ENCODE peak calls at places on chromosomes 13 and 19, in ten cellular contexts. A is fibroblast of lung; I is tibial nerve; B is thoracic aorta; Z is uterus; X is heart right ventricle; V is CD8-positive, alpha-beta T cell; N is psoas muscle; O is breast epithelium; U is Peyer's patch. H is an unnamed sample.

GRCh38 chr19:8135946-8136618 is 13.3 kb downstream of the FBN3 start:
- DNase-seq in I (no peak), Z (no peak), N (no peak), V (no peak), U (no peak), O (no peak), X (no peak), B (no peak), A (no peak), H (no peak)

GRCh38 chr19:44718441-44719261 is 19.7 kb downstream of the CEACAM16 start:
- DNase-seq in N (peak; percentile 70), X (peak; percentile 89), V (no peak), A (peak; percentile 70), I (peak; percentile 45), Z (peak; percentile 78), O (peak; percentile 85), U (no peak), B (peak; percentile 36), H (peak; percentile 90)

GRCh38 chr19:18406749-18407148 is 9.3 kb upstream of the LRRC25 start:
- DNase-seq in Z (no peak), B (no peak), I (no peak), X (no peak), U (no peak), A (no peak), N (no peak), V (no peak), O (no peak), H (no peak)

GRCh38 chr13:43804461-43805070 is 17.8 kb upstream of the ENOX1 start:
- DNase-seq in A (peak; percentile 86), V (peak; percentile 22), N (no peak), Z (no peak), U (no peak), B (no peak), O (no peak), X (peak; percentile 47), I (peak; percentile 81), H (no peak)

GRCh38 chr13:98222816-98223215 is 45.7 kb upstream of the RNF113B start:
- DNase-seq in I (no peak), V (no peak), X (no peak), B (no peak), U (no peak), O (no peak), Z (no peak), A (no peak), N (no peak), H (no peak)

GRCh38 chr19:43526884-43527859 is at the start of gene ETHE1:
- DNase-seq in X (peak; percentile 85), U (peak; percentile 85), Z (peak; percentile 76), O (peak; percentile 73), I (peak; percentile 70), A (peak; percentile 50), B (peak; percentile 37), N (peak; percentile 87), V (peak; percentile 71), H (peak; percentile 77)

GRCh38 chr13:22801402-22802003 is 379.3 kb upstream of the SGCG start:
- DNase-seq in Z (no peak), I (no peak), U (no peak), V (no peak), N (no peak), O (no peak), X (no peak), B (no peak), A (peak; percentile 53), H (no peak)

GRCh38 chr19:14265285-14266036 is 59.5 kb upstream of the ADGRL1 start:
- DNase-seq in U (no peak), I (no peak), N (no peak), A (no peak), V (no peak), Z (no peak), O (no peak), B (no peak), X (no peak), H (no peak)

GRCh38 chr13:44629465-44630183 is 53.5 kb upstream of the TSC22D1 start:
- DNase-seq in U (no peak), X (no peak), O (no peak), I (no peak), B (no peak), A (peak; percentile 72), N (no peak), Z (no peak), V (no peak), H (no peak)

GRCh38 chr13:20360041-20360491 is 127.9 kb upstream of the GJB6 start:
- DNase-seq in O (no peak), A (peak; percentile 62), Z (no peak), U (no peak), N (no peak), B (no peak), I (no peak), V (no peak), X (no peak), H (no peak)

GRCh38 chr13:44212633-44213387 is 160.8 kb upstream of the SERP2 start:
- DNase-seq in Z (no peak), X (no peak), V (no peak), N (peak; percentile 43), O (no peak), U (no peak), B (no peak), I (no peak), A (peak; percentile 81), H (no peak)

GRCh38 chr13:23696610-23697009 is 126.4 kb downstream of the TNFRSF19 start:
- DNase-seq in I (no peak), O (no peak), A (no peak), B (no peak), V (no peak), U (no peak), Z (no peak), X (no peak), N (no peak), H (no peak)

GRCh38 chr19:2266183-2266993 is 10.2 kb upstream of the JSRP1 start:
- DNase-seq in U (peak; percentile 91), I (peak; percentile 80), X (peak; percentile 88), Z (peak; percentile 78), O (peak; percentile 84), V (no peak), A (peak; percentile 68), N (peak; percentile 86), B (peak; percentile 60), H (peak; percentile 89)

GRCh38 chr19:41753159-41753558 is 2.2 kb upstream of the CEACAM6 start:
- DNase-seq in A (peak; percentile 3), X (no peak), B (no peak), I (peak; percentile 7), N (peak; percentile 29), Z (no peak), U (peak; percentile 58), O (peak; percentile 74), V (peak; percentile 84), H (peak; percentile 68)

DNA sequence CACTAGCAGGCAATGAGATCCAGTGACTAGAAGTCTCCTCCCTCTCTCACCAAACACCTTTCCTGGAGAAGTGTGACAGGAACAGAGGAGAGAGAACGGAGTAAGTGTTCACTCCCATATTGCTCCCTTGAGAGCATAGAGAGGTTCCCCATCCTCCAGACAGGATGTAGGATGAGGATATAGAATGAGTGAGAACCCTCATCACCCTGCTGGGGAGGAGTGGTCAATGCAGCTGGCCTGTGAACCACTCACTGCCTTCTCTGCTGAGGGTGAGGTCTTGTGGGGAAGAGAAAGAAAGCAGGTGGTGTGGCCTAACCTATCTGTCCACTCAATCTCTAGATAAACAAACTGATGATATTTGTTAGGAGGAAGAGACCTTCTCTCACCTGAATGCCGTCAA is 386.6 kb downstream of the PCDH20 start:
- DNase-seq in X (no peak), O (no peak), Z (no peak), A (no peak), I (no peak), U (no peak), N (no peak), B (no peak), V (no peak), H (no peak)
- TF ChIP-seq CTCF in X (no peak), O (no peak), Z (no peak), A (no peak), I (no peak), U (no peak), N (no peak), B (no peak), V (no peak), H (no peak)

GRCh38 chr13:46641274-46642081 is 88.5 kb downstream of the LRCH1 start:
- DNase-seq in Z (peak; percentile 46), X (peak; percentile 68), A (no peak), I (no peak), N (no peak), V (no peak), B (no peak), O (no peak), U (no peak), H (no peak)

GRCh38 chr13:46642254-46642653 is 89.3 kb downstream of the LRCH1 start:
- DNase-seq in Z (no peak), X (no peak), B (no peak), V (no peak), A (no peak), I (no peak), N (no peak), U (no peak), O (no peak), H (no peak)

GRCh38 chr13:46639033-46639981 is 86.3 kb downstream of the LRCH1 start:
- DNase-seq in V (no peak), N (no peak), U (no peak), Z (no peak), X (no peak), B (no peak), I (no peak), A (no peak), O (no peak), H (no peak)

GRCh38 chr13:46643165-46643777 is 90.3 kb downstream of the LRCH1 start:
- DNase-seq in O (no peak), Z (no peak), N (no peak), X (no peak), A (no peak), B (no peak), I (no peak), V (no peak), U (no peak), H (no peak)

DNA sequence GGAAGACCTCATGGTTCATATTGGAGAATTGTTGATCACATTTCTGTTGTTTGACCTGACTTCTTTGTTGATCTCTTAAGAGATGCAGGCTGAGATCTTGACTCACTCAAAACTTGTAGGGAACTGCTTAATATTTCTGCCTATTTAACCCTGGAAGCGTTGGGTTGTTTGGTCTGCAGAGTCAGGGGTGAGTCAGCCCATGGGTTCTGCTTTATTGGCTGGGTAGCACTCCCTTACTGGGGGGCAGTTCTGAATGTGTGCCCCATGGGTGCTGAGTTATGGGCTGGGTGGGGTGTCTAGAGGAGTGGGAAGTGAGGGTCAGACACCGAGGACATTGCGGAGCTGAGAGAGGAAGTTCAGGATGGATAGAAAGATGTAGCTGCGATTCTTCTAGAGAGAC is 87.9 kb downstream of the LRCH1 start:
- DNase-seq in I (no peak), O (no peak), Z (no peak), A (peak; percentile 28), B (no peak), N (no peak), V (no peak), X (no peak), U (no peak), H (no peak)
- H3K4me1 ChIP-seq in I (no peaks in the 10 kb centered on the region), O (peaks cover 4% of the 10 kb centered on the region), Z (no peaks in the 10 kb centered on the region), A (peaks cover 19% of the 10 kb centered on the region), B (peaks cover 34% of the 10 kb centered on the region), N (peaks cover 38% of the 10 kb centered on the region), V (no peaks in the 10 kb centered on the region), X (peaks cover 92% of the 10 kb centered on the region), U (peaks cover 31% of the 10 kb centered on the region), H (peaks cover 4% of the 10 kb centered on the region)

GRCh38 chr19:56612737-56613136 is 17.6 kb downstream of the ZNF71 start:
- DNase-seq in O (no peak), X (no peak), Z (no peak), U (no peak), B (no peak), V (no peak), A (no peak), N (no peak), I (no peak), H (no peak)
- H3K27ac ChIP-seq in O (no peak overlapping the region), X (peak overlapping the region; percentile 40), Z (no peak overlapping the region), U (no peak overlapping the region), B (no peak overlapping the region), V (no peak overlapping the region), A (no peak overlapping the region), N (no peak overlapping the region), I (no peak overlapping the region), H (no peak overlapping the region)

GRCh38 chr19:50843205-50843604 is 9.8 kb upstream of the KLK15 start:
- DNase-seq in U (no peak), X (no peak), O (no peak), V (no peak), N (no peak), Z (no peak), I (no peak), B (no peak), A (no peak), H (no peak)
- TF ChIP-seq CTCF in U (no peak), X (no peak), O (no peak), V (no peak), N (no peak), Z (no peak), I (no peak), B (no peak), A (no peak), H (no peak)

H was measured in pancreas.